ENCODE peak calls at places on chromosomes 1 and 21, in six cellular contexts. Q is cardiac septum; F is mucosa of gallbladder; Z is left ventricle myocardium superior; P is stimulated activated CD4-positive, alpha-beta T cell treated with anti-CD3 and anti-CD28 coated beads, Interleukin-1b, Interleukin-23, amount 100 ng/mL, for 4 hours; N is T-helper 9 cell. W is an unnamed sample.

GRCh38 chr1:185551008-185551407 is 183.2 kb upstream of the HMCN1 start:
- DNase-seq in Q (peak), F (no peak), Z (peak), P (no peak), N (no peak), W (no peak)

GRCh38 chr1:42003433-42003832 is 84.7 kb upstream of the HIVEP3 start:
- DNase-seq in Q (no peak), F (peak), Z (peak), P (no peak), N (no peak), W (no peak)

GRCh38 chr1:5977494-5978444 is 14.5 kb downstream of the NPHP4 start:
- DNase-seq in Q (peak), F (no peak), Z (no peak), P (no peak), N (no peak), W (peak)

GRCh38 chr1:187689137-187689536 is 860.4 kb downstream of the PLA2G4A start:
- DNase-seq in Q (no peak), F (peak), Z (no peak), P (no peak), N (no peak), W (no peak)

GRCh38 chr1:2378956-2379732 is 12.2 kb downstream of the MORN1 start:
- DNase-seq in Q (no peak), F (no peak), Z (no peak), P (no peak), N (no peak), W (peak)

GRCh38 chr1:93750946-93751345 is 69.3 kb upstream of the BCAR3 start:
- DNase-seq in Q (no peak), F (no peak), Z (no peak), P (no peak), N (no peak), W (no peak)

GRCh38 chr1:232854786-232855185 is 49.6 kb downstream of the MAP10 start:
- DNase-seq in Q (no peak), F (no peak), Z (no peak), P (no peak), N (no peak), W (no peak)

GRCh38 chr1:201172336-201172735 is 18.1 kb upstream of the TMEM9 start:
- DNase-seq in Q (peak), F (no peak), Z (no peak), P (no peak), N (no peak), W (peak)

GRCh38 chr1:113146242-113147072 is 73.5 kb downstream of the LRIG2 start:
- DNase-seq in Q (no peak), F (no peak), Z (no peak), P (no peak), N (no peak), W (no peak)

GRCh38 chr1:103129255-103129654 is 20.9 kb upstream of the COL11A1 start:
- DNase-seq in Q (no peak), F (no peak), Z (no peak), P (no peak), N (no peak), W (no peak)

GRCh38 chr1:199574949-199575348 is 452.6 kb upstream of the NR5A2 start:
- DNase-seq in Q (no peak), F (no peak), Z (no peak), P (no peak), N (no peak), W (no peak)

GRCh38 chr21:16216595-16216994 is 486.8 kb downstream of the USP25 start:
- DNase-seq in Q (no peak), F (no peak), Z (no peak), P (no peak), N (no peak), W (no peak)

GRCh38 chr1:32969556-32969955 is 4.9 kb upstream of the RNF19B start:
- DNase-seq in Q (no peak), F (no peak), Z (no peak), P (no peak), N (no peak), W (no peak)

GRCh38 chr1:179121159-179121938 is 39.5 kb downstream of the TOR3A start:
- DNase-seq in Q (no peak), F (peak), Z (no peak), P (peak), N (peak), W (no peak)

GRCh38 chr1:238652346-238652968 is 733.9 kb upstream of the CHRM3 start:
- DNase-seq in Q (no peak), F (no peak), Z (no peak), P (no peak), N (no peak), W (no peak)

GRCh38 chr21:40595806-40596205 is 251.2 kb downstream of the DSCAM start:
- DNase-seq in Q (no peak), F (no peak), Z (no peak), P (no peak), N (no peak), W (no peak)

GRCh38 chr1:27643626-27644368 is 8.8 kb upstream of the FGR start:
- DNase-seq in Q (no peak), F (no peak), Z (peak), P (peak), N (peak), W (peak)